ENCODE peak calls at places on chromosomes 13 and 19, in eight cellular contexts. One of them, this sample, is unnamed.

GRCh38 chr13:106534844-106535551 is 464 bp downstream of the EFNB2 start:
- DNase-seq in smooth muscle cell of the brain vasculature: no peak
- DNase-seq in activated CD4-positive, CD25-positive, alpha-beta regulatory T cell: no peak
- DNase-seq in heart left ventricle: no peak
- DNase-seq in T-cell: peak
- DNase-seq in H9: no peak
- DNase-seq in RKO: peak
- DNase-seq in endothelial cell: peak
- DNase-seq in this sample: no peak

GRCh38 chr19:47719047-47719885 is 6.0 kb downstream of the EHD2 start:
- DNase-seq in heart left ventricle: peak
- DNase-seq in endothelial cell: no peak
- DNase-seq in RKO: no peak
- DNase-seq in H9: no peak
- DNase-seq in T-cell: no peak
- DNase-seq in smooth muscle cell of the brain vasculature: peak
- DNase-seq in activated CD4-positive, CD25-positive, alpha-beta regulatory T cell: no peak
- DNase-seq in this sample: peak

GRCh38 chr19:13104848-13105646 is 2.4 kb upstream of the LYL1 start:
- DNase-seq in T-cell: peak
- DNase-seq in endothelial cell: no peak
- DNase-seq in activated CD4-positive, CD25-positive, alpha-beta regulatory T cell: no peak
- DNase-seq in RKO: no peak
- DNase-seq in heart left ventricle: peak
- DNase-seq in H9: no peak
- DNase-seq in smooth muscle cell of the brain vasculature: no peak
- DNase-seq in this sample: no peak

GRCh38 chr13:99884913-99885312 is 86.7 kb downstream of the ZIC5 start:
- DNase-seq in H9: no peak
- DNase-seq in smooth muscle cell of the brain vasculature: no peak
- DNase-seq in heart left ventricle: no peak
- DNase-seq in activated CD4-positive, CD25-positive, alpha-beta regulatory T cell: no peak
- DNase-seq in RKO: no peak
- DNase-seq in T-cell: no peak
- DNase-seq in endothelial cell: no peak
- DNase-seq in this sample: no peak

GRCh38 chr19:18279266-18279515 is 2.2 kb downstream of the JUND start:
- DNase-seq in H9: no peak
- DNase-seq in RKO: no peak
- DNase-seq in smooth muscle cell of the brain vasculature: no peak
- DNase-seq in endothelial cell: no peak
- DNase-seq in activated CD4-positive, CD25-positive, alpha-beta regulatory T cell: no peak
- DNase-seq in heart left ventricle: no peak
- DNase-seq in T-cell: no peak
- DNase-seq in this sample: no peak

GRCh38 chr19:42064432-42064831 is 5.6 kb downstream of the GRIK5 start:
- DNase-seq in smooth muscle cell of the brain vasculature: no peak
- DNase-seq in endothelial cell: no peak
- DNase-seq in heart left ventricle: no peak
- DNase-seq in H9: no peak
- DNase-seq in RKO: no peak
- DNase-seq in activated CD4-positive, CD25-positive, alpha-beta regulatory T cell: no peak
- DNase-seq in T-cell: no peak
- DNase-seq in this sample: no peak

GRCh38 chr19:41869374-41869955 is 7.6 kb upstream of the CD79A start:
- DNase-seq in T-cell: no peak
- DNase-seq in activated CD4-positive, CD25-positive, alpha-beta regulatory T cell: no peak
- DNase-seq in H9: no peak
- DNase-seq in heart left ventricle: no peak
- DNase-seq in endothelial cell: no peak
- DNase-seq in RKO: no peak
- DNase-seq in smooth muscle cell of the brain vasculature: no peak
- DNase-seq in this sample: no peak

GRCh38 chr13:44573071-44573470 is 3.1 kb downstream of the TSC22D1 start:
- DNase-seq in H9: peak
- DNase-seq in activated CD4-positive, CD25-positive, alpha-beta regulatory T cell: no peak
- DNase-seq in heart left ventricle: no peak
- DNase-seq in T-cell: no peak
- DNase-seq in endothelial cell: no peak
- DNase-seq in RKO: peak
- DNase-seq in smooth muscle cell of the brain vasculature: no peak
- DNase-seq in this sample: no peak

GRCh38 chr19:858868-859843 is at the start of gene CFD:
- DNase-seq in T-cell: peak
- DNase-seq in activated CD4-positive, CD25-positive, alpha-beta regulatory T cell: no peak
- DNase-seq in endothelial cell: no peak
- DNase-seq in H9: no peak
- DNase-seq in smooth muscle cell of the brain vasculature: no peak
- DNase-seq in heart left ventricle: peak
- DNase-seq in RKO: no peak
- DNase-seq in this sample: no peak

GRCh38 chr19:2578911-2579677 is 103.2 kb downstream of the GADD45B start:
- DNase-seq in endothelial cell: peak
- DNase-seq in RKO: peak
- DNase-seq in T-cell: peak
- DNase-seq in smooth muscle cell of the brain vasculature: peak
- DNase-seq in activated CD4-positive, CD25-positive, alpha-beta regulatory T cell: peak
- DNase-seq in heart left ventricle: peak
- DNase-seq in H9: peak
- DNase-seq in this sample: peak

GRCh38 chr13:43848250-43848649 is 31.3 kb downstream of the CCDC122 start:
- DNase-seq in activated CD4-positive, CD25-positive, alpha-beta regulatory T cell: no peak
- DNase-seq in H9: no peak
- DNase-seq in RKO: no peak
- DNase-seq in heart left ventricle: no peak
- DNase-seq in T-cell: no peak
- DNase-seq in smooth muscle cell of the brain vasculature: no peak
- DNase-seq in endothelial cell: no peak
- DNase-seq in this sample: no peak

GRCh38 chr13:25252770-25253169 is 34.5 kb downstream of the MTMR6 start:
- DNase-seq in endothelial cell: no peak
- DNase-seq in RKO: no peak
- DNase-seq in H9: no peak
- DNase-seq in smooth muscle cell of the brain vasculature: no peak
- DNase-seq in T-cell: no peak
- DNase-seq in heart left ventricle: no peak
- DNase-seq in activated CD4-positive, CD25-positive, alpha-beta regulatory T cell: no peak
- DNase-seq in this sample: no peak

GRCh38 chr13:113551081-113552000 is 33.2 kb upstream of the TFDP1 start:
- DNase-seq in RKO: no peak
- DNase-seq in H9: peak
- DNase-seq in T-cell: no peak
- DNase-seq in smooth muscle cell of the brain vasculature: no peak
- DNase-seq in activated CD4-positive, CD25-positive, alpha-beta regulatory T cell: no peak
- DNase-seq in heart left ventricle: no peak
- DNase-seq in endothelial cell: no peak
- DNase-seq in this sample: no peak

GRCh38 chr19:5156231-5156986 is 184.2 kb downstream of the PTPRS start:
- DNase-seq in smooth muscle cell of the brain vasculature: no peak
- DNase-seq in T-cell: no peak
- DNase-seq in endothelial cell: no peak
- DNase-seq in heart left ventricle: no peak
- DNase-seq in RKO: no peak
- DNase-seq in activated CD4-positive, CD25-positive, alpha-beta regulatory T cell: no peak
- DNase-seq in H9: peak
- DNase-seq in this sample: no peak

GRCh38 chr13:72565893-72566292 is 161.5 kb downstream of the MZT1 start:
- DNase-seq in T-cell: no peak
- DNase-seq in activated CD4-positive, CD25-positive, alpha-beta regulatory T cell: no peak
- DNase-seq in endothelial cell: no peak
- DNase-seq in H9: no peak
- DNase-seq in heart left ventricle: no peak
- DNase-seq in RKO: peak
- DNase-seq in smooth muscle cell of the brain vasculature: peak
- DNase-seq in this sample: no peak

GRCh38 chr19:1063030-1063908 is 3.7 kb upstream of the ARHGAP45 start:
- DNase-seq in heart left ventricle: no peak
- DNase-seq in H9: no peak
- DNase-seq in endothelial cell: no peak
- DNase-seq in T-cell: peak
- DNase-seq in smooth muscle cell of the brain vasculature: no peak
- DNase-seq in activated CD4-positive, CD25-positive, alpha-beta regulatory T cell: peak
- DNase-seq in RKO: peak
- DNase-seq in this sample: no peak

GRCh38 chr19:15589760-15590451 is 25.1 kb upstream of the CYP4F8 start:
- DNase-seq in endothelial cell: no peak
- DNase-seq in H9: no peak
- DNase-seq in smooth muscle cell of the brain vasculature: no peak
- DNase-seq in activated CD4-positive, CD25-positive, alpha-beta regulatory T cell: no peak
- DNase-seq in RKO: no peak
- DNase-seq in T-cell: no peak
- DNase-seq in heart left ventricle: no peak
- DNase-seq in this sample: no peak

GRCh38 chr13:76791290-76791664 is 94.9 kb downstream of the KCTD12 start:
- DNase-seq in H9: no peak
- DNase-seq in heart left ventricle: peak
- DNase-seq in T-cell: no peak
- DNase-seq in endothelial cell: no peak
- DNase-seq in activated CD4-positive, CD25-positive, alpha-beta regulatory T cell: no peak
- DNase-seq in RKO: no peak
- DNase-seq in smooth muscle cell of the brain vasculature: no peak
- DNase-seq in this sample: no peak

GRCh38 chr19:33902802-33903488 is 106.3 kb downstream of the KCTD15 start:
- DNase-seq in heart left ventricle: no peak
- DNase-seq in H9: no peak
- DNase-seq in endothelial cell: no peak
- DNase-seq in activated CD4-positive, CD25-positive, alpha-beta regulatory T cell: no peak
- DNase-seq in RKO: no peak
- DNase-seq in smooth muscle cell of the brain vasculature: no peak
- DNase-seq in T-cell: no peak
- DNase-seq in this sample: no peak

GRCh38 chr19:35730326-35730725 is 11.9 kb downstream of the IGFLR1 start:
- DNase-seq in heart left ventricle: no peak
- DNase-seq in T-cell: no peak
- DNase-seq in endothelial cell: no peak
- DNase-seq in activated CD4-positive, CD25-positive, alpha-beta regulatory T cell: no peak
- DNase-seq in smooth muscle cell of the brain vasculature: no peak
- DNase-seq in H9: no peak
- DNase-seq in RKO: no peak
- DNase-seq in this sample: no peak

GRCh38 chr19:2338751-2339643 is 10.5 kb downstream of the SPPL2B start:
- DNase-seq in T-cell: no peak
- DNase-seq in smooth muscle cell of the brain vasculature: no peak
- DNase-seq in RKO: no peak
- DNase-seq in activated CD4-positive, CD25-positive, alpha-beta regulatory T cell: no peak
- DNase-seq in heart left ventricle: no peak
- DNase-seq in H9: no peak
- DNase-seq in endothelial cell: no peak
- DNase-seq in this sample: no peak

GRCh38 chr19:7928334-7928706 is 2.4 kb upstream of the CTXN1 start:
- DNase-seq in smooth muscle cell of the brain vasculature: no peak
- DNase-seq in endothelial cell: no peak
- DNase-seq in heart left ventricle: no peak
- DNase-seq in RKO: no peak
- DNase-seq in activated CD4-positive, CD25-positive, alpha-beta regulatory T cell: no peak
- DNase-seq in H9: no peak
- DNase-seq in T-cell: no peak
- DNase-seq in this sample: no peak

GRCh38 chr13:45209229-45209628 is 8.4 kb upstream of the KCTD4 start:
- DNase-seq in T-cell: no peak
- DNase-seq in activated CD4-positive, CD25-positive, alpha-beta regulatory T cell: no peak
- DNase-seq in heart left ventricle: no peak
- DNase-seq in RKO: no peak
- DNase-seq in H9: no peak
- DNase-seq in endothelial cell: no peak
- DNase-seq in smooth muscle cell of the brain vasculature: no peak
- DNase-seq in this sample: no peak

GRCh38 chr13:33817843-33818661 is at the start of gene RFC3:
- DNase-seq in heart left ventricle: peak
- DNase-seq in H9: peak
- DNase-seq in activated CD4-positive, CD25-positive, alpha-beta regulatory T cell: peak
- DNase-seq in T-cell: peak
- DNase-seq in endothelial cell: peak
- DNase-seq in RKO: peak
- DNase-seq in smooth muscle cell of the brain vasculature: peak
- DNase-seq in this sample: peak

GRCh38 chr13:90706631-90707030 is 640.9 kb upstream of the MIR17HG start:
- DNase-seq in heart left ventricle: no peak
- DNase-seq in T-cell: no peak
- DNase-seq in H9: no peak
- DNase-seq in smooth muscle cell of the brain vasculature: no peak
- DNase-seq in RKO: no peak
- DNase-seq in activated CD4-positive, CD25-positive, alpha-beta regulatory T cell: no peak
- DNase-seq in endothelial cell: no peak
- DNase-seq in this sample: no peak

GRCh38 chr13:20525601-20526544 is at the start of gene CRYL1:
- DNase-seq in endothelial cell: peak
- DNase-seq in activated CD4-positive, CD25-positive, alpha-beta regulatory T cell: peak
- DNase-seq in H9: peak
- DNase-seq in T-cell: peak
- DNase-seq in smooth muscle cell of the brain vasculature: no peak
- DNase-seq in RKO: peak
- DNase-seq in heart left ventricle: peak
- DNase-seq in this sample: no peak

GRCh38 chr13:28474491-28475134 is 20.3 kb downstream of the FLT1 start:
- DNase-seq in smooth muscle cell of the brain vasculature: no peak
- DNase-seq in endothelial cell: no peak
- DNase-seq in heart left ventricle: no peak
- DNase-seq in RKO: no peak
- DNase-seq in H9: no peak
- DNase-seq in T-cell: no peak
- DNase-seq in activated CD4-positive, CD25-positive, alpha-beta regulatory T cell: no peak
- DNase-seq in this sample: no peak

GRCh38 chr13:50085063-50085462 is 69.8 kb downstream of the KCNRG start:
- DNase-seq in heart left ventricle: no peak
- DNase-seq in H9: no peak
- DNase-seq in RKO: peak
- DNase-seq in T-cell: no peak
- DNase-seq in smooth muscle cell of the brain vasculature: no peak
- DNase-seq in endothelial cell: no peak
- DNase-seq in activated CD4-positive, CD25-positive, alpha-beta regulatory T cell: no peak
- DNase-seq in this sample: no peak

GRCh38 chr19:50944795-50945194 is 8.0 kb downstream of the KLK5 start:
- DNase-seq in activated CD4-positive, CD25-positive, alpha-beta regulatory T cell: no peak
- DNase-seq in H9: no peak
- DNase-seq in endothelial cell: no peak
- DNase-seq in smooth muscle cell of the brain vasculature: no peak
- DNase-seq in RKO: no peak
- DNase-seq in T-cell: no peak
- DNase-seq in heart left ventricle: no peak
- DNase-seq in this sample: no peak

GRCh38 chr19:32460476-32460875 is 54.9 kb downstream of the DPY19L3 start:
- DNase-seq in activated CD4-positive, CD25-positive, alpha-beta regulatory T cell: no peak
- DNase-seq in smooth muscle cell of the brain vasculature: no peak
- DNase-seq in heart left ventricle: no peak
- DNase-seq in RKO: no peak
- DNase-seq in H9: no peak
- DNase-seq in endothelial cell: no peak
- DNase-seq in T-cell: no peak
- DNase-seq in this sample: no peak

GRCh38 chr13:83780201-83780600 is 102.1 kb downstream of the SLITRK1 start:
- DNase-seq in endothelial cell: peak
- DNase-seq in RKO: no peak
- DNase-seq in activated CD4-positive, CD25-positive, alpha-beta regulatory T cell: no peak
- DNase-seq in T-cell: no peak
- DNase-seq in smooth muscle cell of the brain vasculature: no peak
- DNase-seq in H9: peak
- DNase-seq in heart left ventricle: no peak
- DNase-seq in this sample: no peak

GRCh38 chr13:73230714-73231113 is 171.9 kb downstream of the KLF5 start:
- DNase-seq in H9: no peak
- DNase-seq in RKO: no peak
- DNase-seq in endothelial cell: no peak
- DNase-seq in smooth muscle cell of the brain vasculature: no peak
- DNase-seq in activated CD4-positive, CD25-positive, alpha-beta regulatory T cell: no peak
- DNase-seq in heart left ventricle: no peak
- DNase-seq in T-cell: peak
- DNase-seq in this sample: no peak

GRCh38 chr19:4172861-4173473 is 9.4 kb downstream of the SIRT6 start:
- DNase-seq in endothelial cell: peak
- DNase-seq in smooth muscle cell of the brain vasculature: no peak
- DNase-seq in H9: peak
- DNase-seq in T-cell: peak
- DNase-seq in heart left ventricle: peak
- DNase-seq in RKO: peak
- DNase-seq in activated CD4-positive, CD25-positive, alpha-beta regulatory T cell: peak
- DNase-seq in this sample: no peak

GRCh38 chr13:99442273-99442895 is 58.9 kb upstream of the TM9SF2 start:
- DNase-seq in smooth muscle cell of the brain vasculature: no peak
- DNase-seq in activated CD4-positive, CD25-positive, alpha-beta regulatory T cell: peak
- DNase-seq in T-cell: peak
- DNase-seq in heart left ventricle: no peak
- DNase-seq in H9: no peak
- DNase-seq in endothelial cell: peak
- DNase-seq in RKO: peak
- DNase-seq in this sample: no peak

This sample was measured in brain pericyte.